ENCODE peak calls at places on chromosomes 2 and 18, in eight cellular contexts. Z is hepatocyte, H is OCI-LY7, P is HCT116, F is neural progenitor cell, U is MM.1S, C is PC-3, X is GM23338. Y is an unnamed sample.

GRCh38 chr18:33114749-33115148 is 325.8 kb downstream of the CCDC178 start:
- DNase-seq in Z (no peak), H (no peak), U (no peak), X (no peak), P (no peak), C (no peak), F (no peak), Y (no peak)

GRCh38 chr2:78418041-78418440 is 607.5 kb upstream of the REG3G start:
- DNase-seq in U (no peak), C (peak), P (no peak), Z (peak), H (no peak), F (no peak), X (no peak), Y (no peak)

GRCh38 chr2:215749092-215749957 is 264.0 kb downstream of the MREG start:
- DNase-seq in U (no peak), F (no peak), C (peak), H (no peak), P (no peak), X (no peak), Z (peak), Y (no peak)

GRCh38 chr2:46338674-46339073 is 41.5 kb downstream of the EPAS1 start:
- DNase-seq in X (no peak), H (no peak), Z (no peak), F (no peak), U (no peak), P (no peak), C (no peak), Y (peak)

GRCh38 chr18:49560277-49561126 is 1.4 kb upstream of the LIPG start:
- DNase-seq in Z (peak), C (no peak), P (no peak), U (no peak), X (peak), F (peak), H (no peak), Y (peak)

GRCh38 chr2:100796499-100797100 is 23.3 kb upstream of the NPAS2 start:
- DNase-seq in Z (no peak), P (no peak), U (no peak), F (no peak), C (peak), H (no peak), X (no peak), Y (no peak)

GRCh38 chr2:200254788-200255187 is 51.7 kb upstream of the SPATS2L start:
- DNase-seq in H (no peak), U (no peak), P (no peak), F (no peak), Z (no peak), X (no peak), C (no peak), Y (no peak)

GRCh38 chr2:183543731-183544130 is 419.5 kb downstream of the NUP35 start:
- DNase-seq in F (peak), C (peak), P (no peak), Z (peak), U (peak), H (peak), X (peak), Y (no peak)

GRCh38 chr18:53850918-53851317 is 373.6 kb downstream of the MBD2 start:
- DNase-seq in U (no peak), X (peak), C (no peak), Z (no peak), F (peak), P (no peak), H (no peak), Y (no peak)

GRCh38 chr2:180474716-180475115 is 467.6 kb upstream of the CWC22 start:
- DNase-seq in X (no peak), Z (no peak), H (no peak), F (no peak), U (no peak), C (no peak), P (no peak), Y (no peak)

GRCh38 chr2:175929850-175930249 is 72.2 kb downstream of the LNPK start:
- DNase-seq in C (no peak), U (no peak), X (no peak), P (no peak), F (no peak), H (no peak), Z (peak), Y (no peak)

GRCh38 chr2:204000446-204000845 is 63.9 kb downstream of the ICOS start:
- DNase-seq in X (no peak), H (no peak), Z (no peak), C (no peak), P (no peak), F (no peak), U (no peak), Y (no peak)

GRCh38 chr2:38610851-38611801 is 8.4 kb upstream of the HNRNPLL start:
- DNase-seq in P (no peak), F (no peak), H (no peak), C (peak), U (peak), X (no peak), Z (peak), Y (no peak)

GRCh38 chr18:48228301-48228715 is 180.9 kb downstream of the ZBTB7C start:
- DNase-seq in U (no peak), C (peak), F (no peak), P (no peak), X (no peak), H (no peak), Z (no peak), Y (peak)

DNA sequence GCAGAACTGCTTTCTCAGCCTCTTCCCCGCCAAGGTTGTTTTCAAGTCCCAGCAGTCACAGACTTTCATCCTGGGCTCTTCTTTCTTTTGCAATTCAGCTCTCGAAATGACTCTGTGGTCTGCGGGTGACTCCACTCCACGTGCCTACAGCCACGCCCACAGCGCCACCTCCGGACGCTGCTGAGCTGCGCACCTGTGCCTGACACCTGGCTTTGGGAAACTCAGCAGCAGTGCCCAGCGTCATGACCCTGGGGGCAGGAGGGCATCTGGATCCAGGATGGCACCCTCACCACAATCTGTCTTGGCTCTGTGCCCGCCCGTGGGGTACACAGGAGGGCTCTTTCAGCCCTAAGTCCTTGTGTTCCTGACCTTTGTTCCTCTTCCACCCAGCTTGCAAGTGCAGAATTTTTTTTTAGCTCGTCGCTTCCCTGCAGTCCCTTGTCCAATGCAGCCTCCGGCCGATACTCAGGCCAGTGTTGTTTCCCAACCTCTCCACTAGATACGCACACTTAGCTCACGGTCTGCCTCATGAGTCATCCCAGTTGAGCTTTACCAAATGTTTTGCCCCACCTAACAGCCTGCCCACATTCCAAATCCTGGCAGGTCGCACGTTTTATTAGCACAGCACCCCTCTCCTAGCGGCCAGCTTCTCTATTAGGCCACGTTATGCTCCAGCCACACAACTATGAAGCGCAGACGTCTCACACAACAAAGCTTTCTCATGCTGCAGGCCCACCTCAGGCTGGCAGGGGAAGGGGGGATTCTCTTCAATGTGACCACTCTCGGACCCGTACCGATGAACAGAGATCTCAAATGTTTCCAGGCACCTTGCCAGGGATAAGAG is 6.5 kb upstream of the CAPN10 start:
- DNase-seq in P (peak), X (peak), H (peak), F (peak), U (peak), C (peak), Z (peak), Y (no peak)
- TF ChIP-seq EZH2phosphoT487 in P (no peak), X (no peak), H (no peak), F (no peak), U (no peak), C (no peak), Z (no peak), Y (no peak)

DNA sequence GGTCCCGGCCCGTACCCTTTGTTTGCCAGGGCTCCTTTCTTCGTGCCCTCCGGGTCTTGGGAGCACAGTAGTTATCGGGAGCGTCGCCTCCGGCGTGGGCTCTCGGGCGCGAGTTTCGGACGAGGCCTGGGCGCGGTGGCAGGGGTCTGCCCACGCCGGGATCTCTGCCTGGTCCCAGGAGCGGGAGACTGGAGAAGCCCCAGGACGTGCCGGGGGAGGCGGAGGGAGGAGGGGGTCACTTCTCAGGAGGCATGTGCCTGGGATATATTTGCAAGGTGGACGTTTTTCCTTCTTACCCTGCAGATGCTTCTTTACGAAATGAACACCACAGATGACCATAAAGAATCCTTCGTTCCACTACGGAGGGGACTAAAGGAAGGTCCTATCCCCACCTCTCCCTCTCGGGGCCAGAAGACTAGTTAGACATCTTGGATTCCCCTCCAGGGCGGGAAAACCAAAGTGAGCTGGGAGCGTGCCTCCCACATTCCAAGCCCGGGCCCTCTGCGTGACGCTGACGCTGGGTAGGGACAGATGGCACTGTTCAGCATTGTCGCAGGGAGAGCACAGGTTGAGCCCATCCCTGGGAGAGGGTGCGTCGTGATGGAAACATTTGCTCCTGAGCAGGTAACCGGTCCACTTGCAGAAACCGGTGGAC is 483 bp upstream of the FHL2 start:
- DNase-seq in F (no peak), P (no peak), X (peak), U (no peak), C (no peak), Z (no peak), H (no peak), Y (no peak)
- TF ChIP-seq CTCF in F (peak), P (no peak), X (no peak), U (no peak), C (peak), Z (no peak), H (no peak), Y (no peak)

GRCh38 chr2:64207573-64207972 is 63.4 kb upstream of the PELI1 start:
- DNase-seq in X (no peak), F (no peak), C (no peak), U (peak), H (no peak), P (no peak), Z (no peak), Y (no peak)
- H3K4me2 ChIP-seq in X (no peak), F (no peak), C (no peak), U (no peak), H (no peak), P (no peak), Z (no peak), Y (no peak)

GRCh38 chr2:8526403-8526696 is 155.5 kb upstream of the ID2 start:
- DNase-seq in H (no peak), Z (no peak), P (no peak), X (no peak), C (no peak), F (no peak), U (no peak), Y (no peak)

GRCh38 chr2:8527031-8527430 is 154.8 kb upstream of the ID2 start:
- DNase-seq in H (no peak), C (no peak), X (no peak), P (no peak), U (no peak), F (no peak), Z (no peak), Y (peak)

GRCh38 chr2:8524823-8525222 is 157.0 kb upstream of the ID2 start:
- DNase-seq in X (no peak), U (no peak), Z (no peak), F (no peak), P (no peak), H (peak), C (no peak), Y (no peak)

GRCh38 chr2:8525236-8525581 is 156.6 kb upstream of the ID2 start:
- DNase-seq in H (no peak), P (no peak), U (no peak), X (no peak), Z (no peak), C (no peak), F (no peak), Y (no peak)

GRCh38 chr2:8525582-8526402 is 156.1 kb upstream of the ID2 start:
- DNase-seq in H (peak), X (peak), C (peak), Z (peak), U (peak), F (peak), P (no peak), Y (peak)
- TF ChIP-seq EZH2phosphoT487 in H (no peak), X (no peak), C (no peak), Z (no peak), U (no peak), F (no peak), P (no peak), Y (no peak)

GRCh38 chr2:85748948-85749875 is 4.6 kb upstream of the ATOH8 start:
- DNase-seq in H (no peak), Z (no peak), X (no peak), U (no peak), C (no peak), P (no peak), F (no peak), Y (no peak)
- TF ChIP-seq CTCF in H (no peak), Z (no peak), X (no peak), U (no peak), C (no peak), P (no peak), F (no peak), Y (no peak)

GRCh38 chr2:132038179-132038882 is 123.4 kb downstream of the ANKRD30BL start:
- DNase-seq in F (peak), Z (peak), C (no peak), P (no peak), U (peak), H (peak), X (peak), Y (peak)
- H3K4me2 ChIP-seq in F (peak), Z (peak), C (peak), P (no peak), U (peak), H (peak), X (peak), Y (peak)

DNA sequence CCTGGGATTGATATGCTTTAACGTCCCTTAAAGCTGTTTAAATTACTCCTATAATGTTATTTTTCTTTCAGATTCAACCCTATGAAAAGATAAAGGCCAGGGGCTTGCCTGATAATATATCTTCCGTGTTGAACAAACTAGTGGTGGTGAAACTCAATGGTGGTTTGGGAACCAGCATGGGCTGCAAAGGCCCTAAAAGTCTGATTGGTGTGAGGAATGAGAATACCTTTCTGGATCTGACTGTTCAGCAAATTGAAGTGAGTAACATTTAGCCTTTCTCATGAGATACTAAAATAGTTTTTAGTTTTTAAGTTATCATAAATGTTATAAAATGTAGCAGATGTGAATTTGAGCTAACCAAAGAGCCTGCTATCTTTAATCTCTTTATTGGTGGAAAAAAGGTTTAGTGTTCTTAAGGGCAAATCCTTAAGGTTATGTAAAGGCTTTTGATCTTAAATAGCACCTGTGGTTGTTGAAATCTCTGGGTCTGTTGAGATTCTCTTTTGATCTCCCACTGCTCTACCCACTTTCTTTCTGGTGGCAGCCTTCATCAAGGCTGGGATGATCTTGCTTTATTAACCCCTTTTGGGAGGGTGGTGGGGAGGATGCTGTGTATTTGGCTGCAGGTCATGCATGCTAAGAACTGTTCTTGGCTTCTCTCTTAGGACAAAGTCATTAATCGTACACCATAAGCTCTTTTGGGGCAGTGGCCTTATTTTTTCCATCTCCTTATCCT is 40.9 kb downstream of the UGP2 start:
- DNase-seq in U (no peak), Z (no peak), F (no peak), P (no peak), H (no peak), C (no peak), X (no peak), Y (no peak)
- TF ChIP-seq EZH2phosphoT487 in U (no peak), Z (no peak), F (no peak), P (no peak), H (no peak), C (no peak), X (no peak), Y (no peak)